ENCODE peak calls at places on chromosomes 5 and 9, in seven cellular contexts. One of them, this sample, is unnamed. For H3K4me1 and H3K27me3, the result is how much of the 10 kb centered on the place peaks cover.

GRCh38 chr5:74761241-74761640 is 5.7 kb downstream of the GFM2 start:
- DNase-seq in H1: no peak
- DNase-seq in SK-N-SH: no peak
- DNase-seq in suprapubic skin: no peak
- DNase-seq in ovary: no peak
- DNase-seq in upper lobe of left lung: no peak
- DNase-seq in esophagus muscularis mucosa: no peak
- DNase-seq in this sample: no peak

GRCh38 chr9:114413909-114414308 is 26.1 kb upstream of the AKNA start:
- DNase-seq in H1: no peak
- DNase-seq in SK-N-SH: no peak
- DNase-seq in suprapubic skin: no peak
- DNase-seq in ovary: no peak
- DNase-seq in upper lobe of left lung: no peak
- DNase-seq in esophagus muscularis mucosa: no peak
- DNase-seq in this sample: no peak

GRCh38 chr5:123092696-123093095 is 3.7 kb downstream of the PRDM6 start:
- DNase-seq in H1: no peak
- DNase-seq in SK-N-SH: no peak
- DNase-seq in suprapubic skin: no peak
- DNase-seq in ovary: no peak
- DNase-seq in upper lobe of left lung: no peak
- DNase-seq in esophagus muscularis mucosa: no peak
- DNase-seq in this sample: no peak

GRCh38 chr5:66248874-66249273 is 104.8 kb downstream of the SREK1 start:
- DNase-seq in H1: no peak
- DNase-seq in SK-N-SH: no peak
- DNase-seq in suprapubic skin: no peak
- DNase-seq in ovary: no peak
- DNase-seq in upper lobe of left lung: no peak
- DNase-seq in esophagus muscularis mucosa: peak
- DNase-seq in this sample: no peak

GRCh38 chr9:1514733-1515363 is 464.7 kb downstream of the DMRT2 start:
- DNase-seq in H1: no peak
- DNase-seq in SK-N-SH: no peak
- DNase-seq in suprapubic skin: no peak
- DNase-seq in ovary: no peak
- DNase-seq in upper lobe of left lung: no peak
- DNase-seq in esophagus muscularis mucosa: no peak
- DNase-seq in this sample: no peak

GRCh38 chr5:72328172-72328571 is 8.0 kb downstream of the PTCD2 start:
- DNase-seq in H1: no peak
- DNase-seq in SK-N-SH: peak
- DNase-seq in suprapubic skin: no peak
- DNase-seq in ovary: no peak
- DNase-seq in upper lobe of left lung: no peak
- DNase-seq in esophagus muscularis mucosa: no peak
- DNase-seq in this sample: no peak

GRCh38 chr9:113577525-113578261 is 114.2 kb downstream of the RGS3 start:
- DNase-seq in H1: no peak
- DNase-seq in SK-N-SH: peak
- DNase-seq in suprapubic skin: no peak
- DNase-seq in ovary: no peak
- DNase-seq in upper lobe of left lung: no peak
- DNase-seq in esophagus muscularis mucosa: no peak
- DNase-seq in this sample: no peak

GRCh38 chr9:136533775-136534157 is 12.1 kb downstream of the NOTCH1 start:
- DNase-seq in H1: no peak
- DNase-seq in SK-N-SH: no peak
- DNase-seq in suprapubic skin: no peak
- DNase-seq in ovary: no peak
- DNase-seq in upper lobe of left lung: peak
- DNase-seq in esophagus muscularis mucosa: no peak
- DNase-seq in this sample: peak

GRCh38 chr9:127565231-127565630 is 46.8 kb upstream of the STXBP1 start:
- DNase-seq in H1: no peak
- DNase-seq in SK-N-SH: no peak
- DNase-seq in suprapubic skin: no peak
- DNase-seq in ovary: no peak
- DNase-seq in upper lobe of left lung: no peak
- DNase-seq in esophagus muscularis mucosa: no peak
- DNase-seq in this sample: no peak

GRCh38 chr9:7782390-7783120 is 17.0 kb downstream of the DMAC1 start:
- DNase-seq in H1: no peak
- DNase-seq in SK-N-SH: no peak
- DNase-seq in suprapubic skin: no peak
- DNase-seq in ovary: no peak
- DNase-seq in upper lobe of left lung: no peak
- DNase-seq in esophagus muscularis mucosa: no peak
- DNase-seq in this sample: no peak

GRCh38 chr9:83231039-83231438 is 168.1 kb upstream of the RASEF start:
- DNase-seq in H1: no peak
- DNase-seq in SK-N-SH: no peak
- DNase-seq in suprapubic skin: no peak
- DNase-seq in ovary: no peak
- DNase-seq in upper lobe of left lung: no peak
- DNase-seq in esophagus muscularis mucosa: no peak
- DNase-seq in this sample: no peak

GRCh38 chr9:123953601-123954011 is 23.7 kb upstream of the DENND1A start:
- DNase-seq in H1: no peak
- DNase-seq in SK-N-SH: no peak
- DNase-seq in suprapubic skin: no peak
- DNase-seq in ovary: no peak
- DNase-seq in upper lobe of left lung: no peak
- DNase-seq in esophagus muscularis mucosa: no peak
- DNase-seq in this sample: no peak

GRCh38 chr5:134594797-134595457 is 37.7 kb downstream of the SAR1B start:
- DNase-seq in H1: no peak
- DNase-seq in SK-N-SH: no peak
- DNase-seq in suprapubic skin: no peak
- DNase-seq in ovary: no peak
- DNase-seq in upper lobe of left lung: no peak
- DNase-seq in esophagus muscularis mucosa: no peak
- DNase-seq in this sample: no peak

GRCh38 chr9:32706004-32706749 is 70.7 kb upstream of the TAF1L start:
- DNase-seq in H1: no peak
- DNase-seq in SK-N-SH: no peak
- DNase-seq in suprapubic skin: no peak
- DNase-seq in ovary: no peak
- DNase-seq in upper lobe of left lung: no peak
- DNase-seq in esophagus muscularis mucosa: no peak
- DNase-seq in this sample: no peak

GRCh38 chr5:112418412-112419049 is 546 bp downstream of the EPB41L4A start:
- DNase-seq in H1: no peak
- DNase-seq in SK-N-SH: peak
- DNase-seq in suprapubic skin: no peak
- DNase-seq in ovary: peak
- DNase-seq in upper lobe of left lung: peak
- DNase-seq in esophagus muscularis mucosa: no peak
- DNase-seq in this sample: peak

GRCh38 chr5:50697739-50698138 is 31.3 kb downstream of the PARP8 start:
- DNase-seq in H1: no peak
- DNase-seq in SK-N-SH: no peak
- DNase-seq in suprapubic skin: no peak
- DNase-seq in ovary: no peak
- DNase-seq in upper lobe of left lung: no peak
- DNase-seq in esophagus muscularis mucosa: no peak
- DNase-seq in this sample: no peak

DNA sequence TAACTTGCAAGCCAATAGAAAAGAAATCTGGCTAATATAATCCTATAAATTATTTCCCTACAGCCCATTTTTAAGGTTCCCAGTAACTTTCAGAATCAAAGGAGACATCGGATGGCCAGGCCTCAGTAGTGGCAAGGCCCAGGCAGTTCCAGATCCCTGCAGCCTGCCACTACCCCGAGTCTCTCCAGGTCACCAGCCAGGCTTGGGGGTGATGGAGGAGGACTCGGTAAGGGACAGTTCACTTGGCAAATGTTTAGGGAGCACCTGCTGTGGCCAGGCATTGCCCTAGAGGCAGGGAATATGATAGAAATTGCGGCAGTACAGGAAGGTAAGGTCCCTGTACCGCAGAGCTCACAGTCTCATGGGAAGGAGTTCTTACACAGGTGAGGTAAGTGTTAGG is 15.2 kb upstream of the LTC4S start:
- DNase-seq in H1: no peak
- DNase-seq in SK-N-SH: no peak
- DNase-seq in suprapubic skin: no peak
- DNase-seq in ovary: no peak
- DNase-seq in upper lobe of left lung: no peak
- DNase-seq in esophagus muscularis mucosa: no peak
- DNase-seq in this sample: no peak
- H3K4me1 ChIP-seq in H1: under half
- H3K4me1 ChIP-seq in SK-N-SH: under half
- H3K4me1 ChIP-seq in suprapubic skin: under half
- H3K4me1 ChIP-seq in ovary: under half
- H3K4me1 ChIP-seq in upper lobe of left lung: under half
- H3K4me1 ChIP-seq in esophagus muscularis mucosa: under half
- H3K4me1 ChIP-seq in this sample: under half

GRCh38 chr5:139820606-139821005 is 25.0 kb downstream of the PSD2 start:
- DNase-seq in H1: no peak
- DNase-seq in SK-N-SH: no peak
- DNase-seq in suprapubic skin: no peak
- DNase-seq in ovary: no peak
- DNase-seq in upper lobe of left lung: no peak
- DNase-seq in esophagus muscularis mucosa: no peak
- DNase-seq in this sample: no peak

GRCh38 chr5:139823757-139824355 is 28.2 kb downstream of the PSD2 start:
- DNase-seq in H1: no peak
- DNase-seq in SK-N-SH: no peak
- DNase-seq in suprapubic skin: no peak
- DNase-seq in ovary: no peak
- DNase-seq in upper lobe of left lung: no peak
- DNase-seq in esophagus muscularis mucosa: no peak
- DNase-seq in this sample: no peak

GRCh38 chr5:139820130-139820529 is 24.5 kb downstream of the PSD2 start:
- DNase-seq in H1: no peak
- DNase-seq in SK-N-SH: no peak
- DNase-seq in suprapubic skin: no peak
- DNase-seq in ovary: no peak
- DNase-seq in upper lobe of left lung: no peak
- DNase-seq in esophagus muscularis mucosa: no peak
- DNase-seq in this sample: no peak

GRCh38 chr5:139821806-139822552 is 26.4 kb downstream of the PSD2 start:
- DNase-seq in H1: no peak
- DNase-seq in SK-N-SH: no peak
- DNase-seq in suprapubic skin: no peak
- DNase-seq in ovary: no peak
- DNase-seq in upper lobe of left lung: no peak
- DNase-seq in esophagus muscularis mucosa: no peak
- DNase-seq in this sample: no peak

GRCh38 chr5:139822553-139823425 is 27.2 kb downstream of the PSD2 start:
- DNase-seq in H1: no peak
- DNase-seq in SK-N-SH: no peak
- DNase-seq in suprapubic skin: no peak
- DNase-seq in ovary: no peak
- DNase-seq in upper lobe of left lung: no peak
- DNase-seq in esophagus muscularis mucosa: no peak
- DNase-seq in this sample: no peak
- H3K27me3 ChIP-seq in H1: under half
- H3K27me3 ChIP-seq in SK-N-SH: under half
- H3K27me3 ChIP-seq in suprapubic skin: under half
- H3K27me3 ChIP-seq in ovary: under half
- H3K27me3 ChIP-seq in upper lobe of left lung: under half
- H3K27me3 ChIP-seq in esophagus muscularis mucosa: under half
- H3K27me3 ChIP-seq in this sample: under half

DNA sequence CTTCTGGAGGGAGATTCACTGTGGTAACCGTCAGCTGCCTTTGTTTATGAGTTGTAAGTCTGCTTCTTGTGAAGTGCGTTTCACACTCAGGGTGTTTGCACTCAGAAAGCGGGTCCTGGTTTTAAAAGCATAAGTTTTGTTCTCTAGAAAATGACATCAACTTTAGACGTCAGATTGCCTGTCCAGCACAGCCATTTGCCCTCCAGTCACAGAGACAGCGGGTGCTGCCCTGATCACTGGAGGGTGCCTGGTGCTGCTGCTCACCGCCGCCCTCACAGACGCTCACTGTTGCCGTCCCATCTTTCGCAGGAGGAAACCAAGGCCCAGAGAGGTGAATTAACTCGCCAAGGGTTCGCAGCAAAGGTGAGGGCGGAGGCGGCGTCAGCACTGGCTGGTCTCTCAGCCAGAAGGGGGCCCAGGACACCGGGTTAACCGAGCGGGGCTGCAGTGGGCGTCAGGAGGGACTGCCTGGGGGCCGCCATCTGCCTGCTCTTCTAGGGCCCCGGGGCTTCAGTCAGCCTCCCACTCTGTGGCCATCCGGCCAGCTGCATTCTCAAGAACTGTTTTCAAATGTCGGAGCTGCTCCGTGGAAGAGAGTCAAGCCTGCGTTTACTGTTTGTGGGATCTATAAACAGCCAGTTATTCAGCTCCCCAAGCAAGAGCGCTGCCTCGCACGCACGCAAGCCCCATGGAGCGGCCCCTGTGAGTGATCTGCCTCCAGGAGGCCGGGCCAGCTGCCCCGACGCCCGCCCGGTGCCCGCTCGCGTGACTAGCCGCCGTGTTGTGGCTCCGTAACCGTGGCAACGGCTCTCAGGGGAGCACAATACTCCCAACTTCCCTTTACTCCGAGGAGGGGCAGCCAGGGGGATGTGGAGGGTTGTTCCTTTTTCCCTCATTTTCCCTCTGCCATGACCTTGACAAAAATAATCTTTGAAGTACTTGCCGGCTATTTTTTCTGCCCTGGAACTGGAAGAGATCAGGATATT is 43.4 kb upstream of the EXOC3 start:
- DNase-seq in H1: peak
- DNase-seq in SK-N-SH: peak
- DNase-seq in suprapubic skin: peak
- DNase-seq in ovary: peak
- DNase-seq in upper lobe of left lung: peak
- DNase-seq in esophagus muscularis mucosa: peak
- DNase-seq in this sample: peak
- TF ChIP-seq EP300 in H1: no peak
- TF ChIP-seq EP300 in SK-N-SH: no peak
- TF ChIP-seq EP300 in suprapubic skin: no peak
- TF ChIP-seq EP300 in ovary: no peak
- TF ChIP-seq EP300 in upper lobe of left lung: no peak
- TF ChIP-seq EP300 in esophagus muscularis mucosa: no peak
- TF ChIP-seq EP300 in this sample: no peak

GRCh38 chr9:69179037-69179436 is 5.0 kb downstream of the TJP2 start:
- DNase-seq in H1: no peak
- DNase-seq in SK-N-SH: no peak
- DNase-seq in suprapubic skin: no peak
- DNase-seq in ovary: no peak
- DNase-seq in upper lobe of left lung: no peak
- DNase-seq in esophagus muscularis mucosa: no peak
- DNase-seq in this sample: no peak

GRCh38 chr9:69180670-69181069 is 6.6 kb downstream of the TJP2 start:
- DNase-seq in H1: no peak
- DNase-seq in SK-N-SH: peak
- DNase-seq in suprapubic skin: no peak
- DNase-seq in ovary: no peak
- DNase-seq in upper lobe of left lung: no peak
- DNase-seq in esophagus muscularis mucosa: no peak
- DNase-seq in this sample: peak

GRCh38 chr9:69178583-69179011 is 4.5 kb downstream of the TJP2 start:
- DNase-seq in H1: no peak
- DNase-seq in SK-N-SH: no peak
- DNase-seq in suprapubic skin: no peak
- DNase-seq in ovary: no peak
- DNase-seq in upper lobe of left lung: no peak
- DNase-seq in esophagus muscularis mucosa: no peak
- DNase-seq in this sample: no peak

GRCh38 chr9:69181908-69182353 is 7.9 kb downstream of the TJP2 start:
- DNase-seq in H1: peak
- DNase-seq in SK-N-SH: no peak
- DNase-seq in suprapubic skin: no peak
- DNase-seq in ovary: no peak
- DNase-seq in upper lobe of left lung: no peak
- DNase-seq in esophagus muscularis mucosa: no peak
- DNase-seq in this sample: no peak

GRCh38 chr9:69180200-69180599 is 6.1 kb downstream of the TJP2 start:
- DNase-seq in H1: no peak
- DNase-seq in SK-N-SH: no peak
- DNase-seq in suprapubic skin: no peak
- DNase-seq in ovary: no peak
- DNase-seq in upper lobe of left lung: no peak
- DNase-seq in esophagus muscularis mucosa: no peak
- DNase-seq in this sample: no peak
- H3K4me1 ChIP-seq in H1: under half
- H3K4me1 ChIP-seq in SK-N-SH: under half
- H3K4me1 ChIP-seq in suprapubic skin: half or more
- H3K4me1 ChIP-seq in ovary: under half
- H3K4me1 ChIP-seq in upper lobe of left lung: half or more
- H3K4me1 ChIP-seq in esophagus muscularis mucosa: half or more
- H3K4me1 ChIP-seq in this sample: under half

This sample was measured in transverse colon.